ENCODE peak calls at places on chromosomes 4 and X, in six cellular contexts. L, Y, K, Z, O and U are unnamed samples.

GRCh38 chr4:23237771-23238170 is 545.0 kb downstream of the GBA3 start:
- DNase-seq in L (no peak), Y (peak; percentile 0), K (no peak), Z (no peak), O (no peak), U (no peak)

GRCh38 chr4:43047044-43047443 is 154.5 kb downstream of the GRXCR1 start:
- DNase-seq in L (no peak), Y (no peak), K (no peak), Z (no peak), O (no peak), U (no peak)

GRCh38 chr4:145289403-145290076 is 109.2 kb upstream of the OTUD4 start:
- DNase-seq in L (no peak), Y (no peak), K (no peak), Z (no peak), O (no peak), U (no peak)

GRCh38 chr4:166274136-166274761 is 401.2 kb downstream of the TLL1 start:
- DNase-seq in L (no peak), Y (no peak), K (no peak), Z (no peak), O (no peak), U (no peak)

GRCh38 chrX:69243276-69243675 is 78.0 kb upstream of the PJA1 start:
- DNase-seq in L (no peak), Y (no peak), K (no peak), Z (no peak), O (no peak), U (no peak)

GRCh38 chr4:141213550-141213991 is 7.1 kb upstream of the ZNF330 start:
- DNase-seq in L (no peak), Y (no peak), K (no peak), Z (no peak), O (no peak), U (no peak)

GRCh38 chrX:68826113-68826980 is 2.5 kb upstream of the EFNB1 start:
- DNase-seq in L (no peak), Y (no peak), K (no peak), Z (no peak), O (no peak), U (no peak)

GRCh38 chr4:32251126-32251525 is 1531.0 kb downstream of the PCDH7 start:
- DNase-seq in L (no peak), Y (no peak), K (no peak), Z (no peak), O (no peak), U (no peak)

GRCh38 chr4:153426207-153426886 is 39.8 kb upstream of the TMEM131L start:
- DNase-seq in L (no peak), Y (no peak), K (no peak), Z (no peak), O (no peak), U (no peak)

GRCh38 chr4:145734576-145735329 is 54.8 kb downstream of the C4orf51 start:
- DNase-seq in L (no peak), Y (no peak), K (no peak), Z (no peak), O (peak; percentile 27), U (peak; percentile 62)

GRCh38 chr4:158313566-158313965 is 103.3 kb downstream of the TMEM144 start:
- DNase-seq in L (no peak), Y (no peak), K (no peak), Z (no peak), O (no peak), U (no peak)

GRCh38 chr4:83618431-83618830 is 82.5 kb downstream of the GPAT3 start:
- DNase-seq in L (peak; percentile 52), Y (no peak), K (no peak), Z (no peak), O (no peak), U (peak; percentile 6)

GRCh38 chr4:106371166-106371565 is 2.6 kb upstream of the GIMD1 start:
- DNase-seq in L (no peak), Y (no peak), K (no peak), Z (no peak), O (no peak), U (no peak)

GRCh38 chr4:39045791-39046221 is 13.6 kb upstream of the TMEM156 start:
- DNase-seq in L (no peak), Y (peak; percentile 23), K (no peak), Z (no peak), O (no peak), U (no peak)

GRCh38 chr4:112099701-112100289 is 45.5 kb upstream of the FAM241A start:
- DNase-seq in L (peak; percentile 61), Y (peak; percentile 52), K (no peak), Z (peak; percentile 35), O (peak; percentile 27), U (peak; percentile 11)

GRCh38 chr4:99390060-99390459 is 37.5 kb upstream of the ADH1C start:
- DNase-seq in L (no peak), Y (no peak), K (no peak), Z (no peak), O (no peak), U (no peak)

GRCh38 chrX:1453951-1454785 is 1.5 kb upstream of the ASMTL start:
- DNase-seq in L (peak; percentile 36), Y (peak; percentile 85), K (peak; percentile 70), Z (peak; percentile 66), O (no peak), U (peak; percentile 44)

GRCh38 chr4:30924521-30924920 is 204.4 kb downstream of the PCDH7 start:
- DNase-seq in L (no peak), Y (no peak), K (no peak), Z (no peak), O (no peak), U (no peak)

GRCh38 chr4:95129036-95129435 is 371.3 kb downstream of the BMPR1B start:
- DNase-seq in L (no peak), Y (no peak), K (no peak), Z (no peak), O (no peak), U (no peak)

GRCh38 chr4:95124906-95125504 is 367.2 kb downstream of the BMPR1B start:
- DNase-seq in L (peak; percentile 56), Y (peak; percentile 36), K (peak; percentile 9), Z (peak; percentile 23), O (no peak), U (peak; percentile 31)

GRCh38 chr4:95129708-95130343 is 372.1 kb downstream of the BMPR1B start:
- DNase-seq in L (peak; percentile 73), Y (no peak), K (no peak), Z (peak; percentile 13), O (no peak), U (no peak)
- TF ChIP-seq JUND in L (peak; percentile 51), Y (peak; percentile 77), K (no peak), Z (no peak), O (no peak), U (no peak)

GRCh38 chr4:15729910-15730533 is 27.2 kb downstream of the BST1 start:
- DNase-seq in L (peak; percentile 19), Y (peak; percentile 66), K (no peak), Z (peak; percentile 53), O (peak; percentile 2), U (peak; percentile 53)
- TF ChIP-seq JUND in L (no peak), Y (no peak), K (no peak), Z (no peak), O (no peak), U (no peak)

DNA sequence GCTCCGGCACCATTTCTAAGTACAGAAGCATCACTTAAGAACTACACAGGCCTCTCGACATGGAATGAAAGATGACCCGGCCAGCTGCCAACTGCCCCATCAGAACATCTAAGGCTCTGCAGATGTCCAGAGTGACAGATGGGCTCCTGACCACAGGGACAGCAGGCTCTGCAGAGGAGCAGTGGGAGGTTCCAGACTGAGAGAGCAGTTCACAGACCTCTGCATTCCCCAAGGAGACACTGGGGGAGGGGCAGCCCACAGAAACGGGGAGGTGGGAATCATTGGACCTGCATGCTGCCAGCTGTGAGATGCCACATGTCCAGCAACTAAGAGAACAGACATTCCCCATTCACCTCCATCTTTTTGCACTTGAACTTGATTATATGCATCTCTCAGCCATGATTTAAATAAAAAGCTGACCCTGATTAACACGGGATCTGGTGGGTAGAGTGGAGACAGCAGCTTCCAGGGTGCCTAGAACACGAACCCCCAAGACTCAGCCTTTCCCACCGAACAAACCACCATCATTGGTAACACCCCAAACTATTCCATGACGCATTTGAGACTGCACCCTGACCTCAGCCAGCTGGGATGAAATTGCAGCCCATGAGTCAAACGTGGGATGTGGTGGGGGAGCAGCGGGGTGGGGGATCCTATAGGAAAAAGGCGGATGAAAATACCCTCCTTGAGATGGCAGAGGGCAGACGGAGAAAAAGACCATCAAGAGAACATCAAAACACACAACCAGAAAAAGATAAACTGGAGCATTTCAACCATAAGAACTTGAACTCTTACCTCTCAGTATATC is 47.2 kb downstream of the AFAP1 start:
- DNase-seq in L (no peak), Y (peak; percentile 62), K (no peak), Z (no peak), O (no peak), U (no peak)
- TF ChIP-seq JUND in L (no peak), Y (peak; percentile 20), K (no peak), Z (no peak), O (no peak), U (no peak)

DNA sequence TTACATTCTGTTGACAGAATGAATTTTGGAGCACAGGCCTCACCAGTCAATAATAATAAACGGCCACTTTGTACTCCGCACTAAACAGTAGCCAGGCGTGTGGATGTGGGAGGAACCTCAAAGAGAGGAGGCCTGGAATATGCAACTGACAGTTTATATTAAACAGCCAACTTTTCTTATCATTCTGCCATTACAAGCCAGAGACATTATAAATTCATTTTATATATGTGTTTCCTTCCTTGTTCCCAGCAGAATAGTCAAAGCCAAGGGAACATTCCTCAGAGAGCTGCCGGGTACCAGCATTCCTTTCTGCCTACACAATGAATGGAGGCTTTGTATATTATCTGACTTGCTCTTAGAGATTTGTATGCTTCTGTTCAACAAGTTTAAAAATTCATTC is 436.5 kb upstream of the FTHL17 start:
- DNase-seq in L (no peak), Y (peak; percentile 26), K (no peak), Z (no peak), O (no peak), U (no peak)
- TF ChIP-seq JUND in L (no peak), Y (peak; percentile 33), K (no peak), Z (no peak), O (no peak), U (no peak)

GRCh38 chr4:127870688-127871087 is 10.0 kb upstream of the PLK4 start:
- DNase-seq in L (no peak), Y (no peak), K (no peak), Z (peak; percentile 44), O (no peak), U (peak; percentile 40)
- TF ChIP-seq JUND in L (no peak), Y (peak; percentile 42), K (no peak), Z (peak; percentile 86), O (no peak), U (no peak)

DNA sequence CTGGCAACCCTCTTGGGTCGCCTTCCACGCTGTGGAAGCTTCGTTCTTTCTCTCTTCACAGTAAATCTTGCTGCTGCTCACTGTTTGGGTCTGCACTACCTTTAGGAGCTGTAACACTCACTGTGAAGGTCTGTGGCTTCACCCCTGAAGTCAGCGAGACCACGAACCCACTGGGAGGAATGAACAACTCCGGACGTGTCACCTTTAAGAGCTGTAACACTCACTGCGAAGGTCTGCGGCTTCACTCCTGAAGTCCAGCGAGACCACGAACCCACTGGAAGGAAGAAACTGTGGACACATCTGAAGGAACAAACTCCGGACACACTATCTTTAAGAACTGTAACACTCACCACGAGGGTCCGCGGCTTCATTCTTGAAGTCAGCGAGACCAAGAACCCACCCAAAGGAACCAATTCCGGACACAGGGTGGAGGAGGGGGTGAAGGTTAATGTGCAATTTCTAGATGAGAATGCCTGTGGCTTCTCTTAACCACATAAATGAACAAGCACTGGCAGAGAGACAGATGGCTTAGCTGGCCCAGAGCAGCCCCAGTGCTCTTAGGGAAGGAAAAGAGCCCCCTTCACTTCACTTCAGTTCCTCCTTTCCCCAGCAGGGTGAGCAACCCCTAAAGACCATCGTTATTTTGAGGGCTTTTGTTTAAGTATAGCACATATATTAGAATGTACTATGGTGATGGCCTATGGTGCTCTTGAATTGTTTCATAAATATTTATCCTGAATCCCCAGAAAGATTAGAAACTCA is 73.0 kb downstream of the LUZP4 start:
- DNase-seq in L (no peak), Y (no peak), K (no peak), Z (no peak), O (no peak), U (no peak)
- TF ChIP-seq JUND in L (no peak), Y (no peak), K (no peak), Z (no peak), O (no peak), U (no peak)